ENCODE peak calls at places on chromosomes 6 and 20, in ten cellular contexts. P is naive thymus-derived CD4-positive, alpha-beta T cell; A is hepatocyte; V is IMR-90; B is aorta; X is effector CD4-positive, alpha-beta T cell; F is GM04503; Y is nephron progenitor cell; D is amniotic epithelial cell; E is HuH-7. T is an unnamed sample.

GRCh38 chr6:31401403-31401802 is 2.0 kb upstream of the MICA start:
- DNase-seq in P (no peak), A (peak; percentile 55), V (peak; percentile 81), B (peak; percentile 66), X (no peak), F (peak; percentile 56), Y (no peak), D (peak; percentile 86), E (no peak), T (no peak)

GRCh38 chr6:127030111-127030510 is 88.4 kb upstream of the RSPO3 start:
- DNase-seq in P (no peak), A (no peak), V (no peak), B (no peak), X (no peak), F (no peak), Y (no peak), D (no peak), E (no peak), T (no peak)

GRCh38 chr6:347232-347631 is 44.3 kb upstream of the IRF4 start:
- DNase-seq in P (no peak), A (no peak), V (no peak), B (peak; percentile 28), X (no peak), F (no peak), Y (no peak), D (no peak), E (no peak), T (no peak)

GRCh38 chr20:51362254-51362653 is 180.3 kb downstream of the NFATC2 start:
- DNase-seq in P (no peak), A (no peak), V (no peak), B (peak; percentile 3), X (no peak), F (no peak), Y (no peak), D (no peak), E (no peak), T (no peak)

GRCh38 chr6:11692451-11693376 is 85.9 kb downstream of the ADTRP start:
- DNase-seq in P (no peak), A (no peak), V (no peak), B (no peak), X (no peak), F (no peak), Y (no peak), D (no peak), E (no peak), T (no peak)

GRCh38 chr6:12767016-12767415 is 50.4 kb downstream of the PHACTR1 start:
- DNase-seq in P (no peak), A (no peak), V (no peak), B (no peak), X (no peak), F (no peak), Y (no peak), D (no peak), E (no peak), T (no peak)

GRCh38 chr6:56318851-56319250 is 71.5 kb upstream of the COL21A1 start:
- DNase-seq in P (no peak), A (no peak), V (no peak), B (no peak), X (no peak), F (no peak), Y (no peak), D (no peak), E (no peak), T (no peak)

GRCh38 chr6:125793280-125793679 is 2.5 kb downstream of the NCOA7 start:
- DNase-seq in P (no peak), A (no peak), V (no peak), B (no peak), X (no peak), F (no peak), Y (no peak), D (no peak), E (no peak), T (no peak)

GRCh38 chr6:5275497-5275896 is 14.2 kb downstream of the FARS2 start:
- DNase-seq in P (no peak), A (no peak), V (no peak), B (no peak), X (no peak), F (no peak), Y (no peak), D (no peak), E (no peak), T (no peak)

GRCh38 chr20:34537651-34538050 is 20.9 kb upstream of the MAP1LC3A start:
- DNase-seq in P (no peak), A (no peak), V (no peak), B (peak; percentile 37), X (no peak), F (no peak), Y (no peak), D (no peak), E (no peak), T (no peak)

GRCh38 chr6:72950114-72950860 is 275.0 kb downstream of the KHDC1L start:
- DNase-seq in P (no peak), A (peak; percentile 42), V (peak; percentile 89), B (no peak), X (no peak), F (peak; percentile 83), Y (no peak), D (peak; percentile 94), E (no peak), T (no peak)

GRCh38 chr6:51025082-51025777 is 206.6 kb downstream of the TFAP2B start:
- DNase-seq in P (no peak), A (no peak), V (peak; percentile 7), B (no peak), X (no peak), F (no peak), Y (no peak), D (no peak), E (no peak), T (no peak)

GRCh38 chr6:140344149-140344913 is 969.9 kb upstream of the CITED2 start:
- DNase-seq in P (no peak), A (no peak), V (peak; percentile 67), B (no peak), X (no peak), F (peak; percentile 51), Y (no peak), D (peak; percentile 75), E (no peak), T (no peak)

T was measured in NCI-H1048.